ENCODE peak calls at places on chromosomes 12 and 14, in ten cellular contexts. R is upper lobe of left lung, N is tibial artery, O is neural crest cell, E is pancreas, L is AG09309, A is fibroblast of pulmonary artery, Q is endothelial cell, F is cardiac fibroblast, Y is A549. W is an unnamed sample.

GRCh38 chr12:15522574-15523187 is 200.4 kb downstream of the PTPRO start:
- DNase-seq in L (no peak), O (no peak), F (peak; percentile 77), Y (peak; percentile 54), Q (no peak), N (no peak), R (no peak), E (no peak), A (peak; percentile 73), W (no peak)

GRCh38 chr12:45343269-45344051 is 127.6 kb downstream of the ANO6 start:
- DNase-seq in A (peak; percentile 30), Y (no peak), Q (no peak), O (no peak), N (no peak), L (no peak), F (peak; percentile 61), R (peak; percentile 0), E (no peak), W (no peak)

GRCh38 chr12:9869307-9870161 is at the start of gene CLEC2B:
- DNase-seq in Q (no peak), Y (peak; percentile 42), O (no peak), L (peak; percentile 69), A (peak; percentile 93), F (peak; percentile 95), N (no peak), E (no peak), R (no peak), W (no peak)

GRCh38 chr14:105879867-105880561 is 353.6 kb downstream of the TMEM121 start:
- DNase-seq in N (peak; percentile 60), A (no peak), O (no peak), Q (no peak), E (peak; percentile 21), R (peak; percentile 75), L (no peak), F (no peak), Y (no peak), W (peak; percentile 24)

GRCh38 chr12:56916296-56916995 is 17.8 kb downstream of the SDR9C7 start:
- DNase-seq in R (no peak), Y (no peak), O (no peak), A (no peak), L (no peak), E (no peak), Q (no peak), F (no peak), N (no peak), W (no peak)

GRCh38 chr14:89137514-89138163 is 279.4 kb downstream of the FOXN3 start:
- DNase-seq in O (no peak), Y (peak; percentile 77), L (peak; percentile 86), F (peak; percentile 96), A (peak; percentile 88), N (peak; percentile 92), E (peak; percentile 25), Q (no peak), R (peak; percentile 81), W (no peak)

GRCh38 chr12:70555081-70555480 is 82.1 kb downstream of the PTPRB start:
- DNase-seq in A (no peak), L (no peak), Y (no peak), R (no peak), Q (no peak), O (no peak), F (no peak), N (no peak), E (no peak), W (no peak)

GRCh38 chr12:76113800-76114757 is 29.6 kb upstream of the NAP1L1 start:
- DNase-seq in F (no peak), L (no peak), N (no peak), Y (no peak), E (no peak), O (no peak), Q (no peak), R (no peak), A (no peak), W (no peak)

GRCh38 chr12:61043838-61044237 is 1216.4 kb upstream of the USP15 start:
- DNase-seq in Q (no peak), F (no peak), R (no peak), L (no peak), A (no peak), E (no peak), Y (no peak), N (no peak), O (no peak), W (no peak)

GRCh38 chr14:73833530-73834257 is 17.9 kb upstream of the PTGR2 start:
- DNase-seq in F (no peak), O (peak; percentile 14), N (no peak), R (no peak), A (peak; percentile 82), Y (peak; percentile 47), L (no peak), Q (no peak), E (peak; percentile 34), W (no peak)

GRCh38 chr12:30507576-30507975 is 188.1 kb downstream of the IPO8 start:
- DNase-seq in N (no peak), E (no peak), R (no peak), F (no peak), A (no peak), Q (no peak), Y (no peak), O (no peak), L (no peak), W (no peak)

GRCh38 chr14:90301580-90302181 is 30.1 kb downstream of the NRDE2 start:
- DNase-seq in F (peak; percentile 78), O (no peak), Q (no peak), N (no peak), R (no peak), A (peak; percentile 81), E (no peak), L (peak; percentile 39), Y (peak; percentile 62), W (no peak)

GRCh38 chr14:90301122-90301521 is 30.6 kb downstream of the NRDE2 start:
- DNase-seq in Y (no peak), R (no peak), L (no peak), O (no peak), N (no peak), E (no peak), Q (no peak), A (no peak), F (no peak), W (no peak)

GRCh38 chr14:90305176-90305601 is 26.6 kb downstream of the NRDE2 start:
- DNase-seq in F (no peak), Q (no peak), Y (no peak), N (no peak), A (no peak), E (no peak), R (no peak), L (no peak), O (no peak), W (no peak)

GRCh38 chr14:90302529-90303303 is 29.0 kb downstream of the NRDE2 start:
- DNase-seq in R (no peak), E (no peak), O (no peak), N (no peak), A (peak; percentile 20), F (no peak), L (no peak), Q (no peak), Y (no peak), W (no peak)

GRCh38 chr14:90303382-90303943 is 28.3 kb downstream of the NRDE2 start:
- DNase-seq in Q (no peak), F (no peak), L (no peak), O (no peak), N (no peak), Y (no peak), E (no peak), R (no peak), A (no peak), W (no peak)
- TF ChIP-seq CTCF in Q (no peak), F (no peak), L (no peak), O (no peak), N (no peak), Y (no peak), E (no peak), R (no peak), A (no peak), W (no peak)

GRCh38 chr12:120858306-120859088 is 45.7 kb downstream of the SPPL3 start:
- DNase-seq in N (no peak), E (no peak), R (no peak), Y (no peak), F (no peak), A (no peak), O (no peak), L (no peak), Q (no peak), W (no peak)

GRCh38 chr12:120855823-120856589 is 48.2 kb downstream of the SPPL3 start:
- DNase-seq in A (no peak), Y (no peak), O (no peak), E (no peak), Q (no peak), F (peak; percentile 39), N (no peak), L (no peak), R (no peak), W (no peak)

GRCh38 chr12:120854804-120855203 is 49.4 kb downstream of the SPPL3 start:
- DNase-seq in L (no peak), Y (no peak), N (no peak), O (no peak), A (no peak), R (no peak), E (no peak), Q (no peak), F (no peak), W (no peak)

GRCh38 chr12:120853188-120853587 is 51.0 kb downstream of the SPPL3 start:
- DNase-seq in O (no peak), A (peak; percentile 53), L (no peak), N (no peak), F (peak; percentile 60), Q (no peak), E (no peak), R (no peak), Y (no peak), W (no peak)

GRCh38 chr12:120856980-120857379 is 47.2 kb downstream of the SPPL3 start:
- DNase-seq in F (peak; percentile 31), L (no peak), Q (no peak), R (no peak), A (no peak), O (no peak), E (no peak), Y (no peak), N (no peak), W (no peak)
- TF ChIP-seq CTCF in F (peak; percentile 46), L (peak; percentile 45), Q (no peak), R (no peak), A (peak; percentile 50), O (no peak), E (no peak), Y (peak; percentile 25), N (no peak), W (no peak)

GRCh38 chr12:120579179-120579578 is 2.0 kb downstream of the POP5 start:
- DNase-seq in N (no peak), Y (no peak), A (no peak), L (no peak), O (no peak), Q (no peak), E (no peak), R (no peak), F (no peak), W (no peak)
- TF ChIP-seq CTCF in N (no peak), Y (no peak), A (no peak), L (no peak), O (no peak), Q (no peak), E (no peak), R (no peak), F (no peak), W (no peak)

GRCh38 chr12:80598004-80598606 is 109.3 kb upstream of the MYF6 start:
- DNase-seq in N (no peak), F (peak; percentile 91), A (peak; percentile 81), Y (peak; percentile 52), O (no peak), E (no peak), Q (peak; percentile 20), L (peak; percentile 58), R (no peak), W (no peak)
- TF ChIP-seq CTCF in N (peak; percentile 21), F (peak; percentile 54), A (peak; percentile 64), Y (peak; percentile 60), O (peak; percentile 59), E (no peak), Q (peak; percentile 29), L (peak; percentile 44), R (no peak), W (no peak)

W was measured in mesothelial cell of epicardium.